ENCODE peak calls at places on chromosomes 16 and 17, in seven cellular contexts. X, Q, V, Y, D, K and E are unnamed samples.

GRCh38 chr17:17768415-17769088 is 68.2 kb downstream of the SREBF1 start:
- DNase-seq in X (no peak), Q (no peak), V (no peak), Y (no peak), D (no peak), K (no peak), E (no peak)

GRCh38 chr17:1177099-1177996 is 2.4 kb downstream of the ABR start:
- DNase-seq in X (peak), Q (no peak), V (no peak), Y (peak), D (no peak), K (no peak), E (no peak)

GRCh38 chr16:30896203-30896889 is at the start of gene CTF1:
- DNase-seq in X (peak), Q (no peak), V (no peak), Y (peak), D (peak), K (peak), E (peak)

GRCh38 chr17:42101513-42102292 is 3.4 kb upstream of the ZNF385C start:
- DNase-seq in X (no peak), Q (no peak), V (peak), Y (peak), D (peak), K (peak), E (peak)

GRCh38 chr17:70089513-70090148 is 14.6 kb downstream of the KCNJ16 start:
- DNase-seq in X (peak), Q (no peak), V (no peak), Y (no peak), D (no peak), K (no peak), E (no peak)

GRCh38 chr16:60077791-60078280 is 1343.7 kb upstream of the GOT2 start:
- DNase-seq in X (no peak), Q (peak), V (no peak), Y (no peak), D (no peak), K (no peak), E (no peak)

GRCh38 chr17:59400858-59401257 is 69.4 kb downstream of the YPEL2 start:
- DNase-seq in X (no peak), Q (no peak), V (no peak), Y (no peak), D (no peak), K (no peak), E (no peak)

GRCh38 chr17:8189041-8189710 is 804 bp downstream of the BORCS6 start:
- DNase-seq in X (no peak), Q (no peak), V (no peak), Y (no peak), D (no peak), K (peak), E (no peak)

GRCh38 chr17:8753976-8754440 is 4.3 kb downstream of the SPDYE4 start:
- DNase-seq in X (no peak), Q (no peak), V (no peak), Y (no peak), D (peak), K (no peak), E (no peak)

GRCh38 chr16:68246671-68247070 is 1.5 kb downstream of the PLA2G15 start:
- DNase-seq in X (no peak), Q (no peak), V (no peak), Y (no peak), D (no peak), K (no peak), E (no peak)

GRCh38 chr16:75256871-75257343 is 5.5 kb upstream of the BCAR1 start:
- DNase-seq in X (no peak), Q (no peak), V (no peak), Y (peak), D (no peak), K (peak), E (no peak)

GRCh38 chr17:13154403-13154802 is 136.6 kb upstream of the ELAC2 start:
- DNase-seq in X (no peak), Q (no peak), V (no peak), Y (no peak), D (no peak), K (no peak), E (no peak)

GRCh38 chr17:58517928-58518609 is 3.6 kb upstream of the MTMR4 start:
- DNase-seq in X (peak), Q (peak), V (peak), Y (peak), D (peak), K (peak), E (peak)

GRCh38 chr16:74123195-74123594 is 173.4 kb upstream of the PSMD7 start:
- DNase-seq in X (no peak), Q (no peak), V (no peak), Y (no peak), D (no peak), K (no peak), E (no peak)

GRCh38 chr17:31738067-31738466 is 121.0 kb downstream of the COPRS start:
- DNase-seq in X (no peak), Q (no peak), V (no peak), Y (no peak), D (no peak), K (no peak), E (no peak)

GRCh38 chr16:85331685-85332084 is 219.4 kb upstream of the CIBAR2 start:
- DNase-seq in X (peak), Q (no peak), V (no peak), Y (no peak), D (peak), K (no peak), E (no peak)

GRCh38 chr17:82716383-82717181 is at the start of gene FN3KRP:
- DNase-seq in X (peak), Q (peak), V (peak), Y (peak), D (peak), K (peak), E (peak)

GRCh38 chr16:27316038-27316680 is 2.4 kb downstream of the IL4R start:
- DNase-seq in X (no peak), Q (no peak), V (no peak), Y (peak), D (no peak), K (peak), E (no peak)